ENCODE peak calls at places on chromosomes 6 and 20, in seven cellular contexts. F, H, S, B, L, P and N are unnamed samples.

GRCh38 chr6:138517635-138518034 is 18.3 kb upstream of the NHSL1 start:
- DNase-seq in F (no peak), H (peak), S (no peak), B (peak), L (peak), P (peak), N (peak)

GRCh38 chr6:154232013-154232920 is 124.3 kb downstream of the IPCEF1 start:
- DNase-seq in F (no peak), H (no peak), S (no peak), B (no peak), L (no peak), P (no peak), N (no peak)

GRCh38 chr6:44917430-44917829 is 410.7 kb upstream of the RUNX2 start:
- DNase-seq in F (no peak), H (no peak), S (no peak), B (no peak), L (no peak), P (no peak), N (no peak)

GRCh38 chr6:17120019-17120418 is 18.2 kb downstream of the STMND1 start:
- DNase-seq in F (no peak), H (no peak), S (no peak), B (no peak), L (no peak), P (no peak), N (no peak)

GRCh38 chr6:85451586-85452306 is 1.9 kb downstream of the NT5E start:
- DNase-seq in F (no peak), H (peak), S (no peak), B (no peak), L (no peak), P (no peak), N (no peak)

GRCh38 chr20:49272654-49273053 is 5.2 kb downstream of the ZNFX1 start:
- DNase-seq in F (no peak), H (no peak), S (no peak), B (no peak), L (no peak), P (no peak), N (no peak)

GRCh38 chr6:125904871-125905270 is 51.7 kb upstream of the HINT3 start:
- DNase-seq in F (no peak), H (no peak), S (no peak), B (no peak), L (no peak), P (no peak), N (no peak)

GRCh38 chr20:35838213-35838612 is 66.4 kb downstream of the PHF20 start:
- DNase-seq in F (no peak), H (no peak), S (no peak), B (no peak), L (no peak), P (no peak), N (no peak)

GRCh38 chr6:89264296-89264695 is 47.1 kb upstream of the GABRR1 start:
- DNase-seq in F (no peak), H (no peak), S (no peak), B (no peak), L (no peak), P (no peak), N (no peak)

GRCh38 chr6:151451950-151452749 is at the start of gene RMND1:
- DNase-seq in F (peak), H (peak), S (peak), B (peak), L (peak), P (peak), N (peak)

GRCh38 chr6:89768324-89768723 is 51.3 kb downstream of the MDN1 start:
- DNase-seq in F (no peak), H (no peak), S (no peak), B (no peak), L (no peak), P (no peak), N (no peak)

GRCh38 chr6:52749546-52750152 is 13.6 kb downstream of the GSTA2 start:
- DNase-seq in F (no peak), H (no peak), S (no peak), B (no peak), L (no peak), P (no peak), N (no peak)

GRCh38 chr20:25081730-25082497 is at the start of gene VSX1:
- DNase-seq in F (no peak), H (no peak), S (peak), B (no peak), L (no peak), P (no peak), N (no peak)

GRCh38 chr6:73079978-73080377 is 145.3 kb downstream of the KHDC1L start:
- DNase-seq in F (no peak), H (no peak), S (no peak), B (no peak), L (no peak), P (no peak), N (no peak)

GRCh38 chr6:111061493-111061892 is 25.8 kb upstream of the SLC16A10 start:
- DNase-seq in F (no peak), H (no peak), S (no peak), B (no peak), L (no peak), P (no peak), N (no peak)

GRCh38 chr6:14177413-14178082 is 60.0 kb downstream of the CD83 start:
- DNase-seq in F (no peak), H (no peak), S (no peak), B (no peak), L (no peak), P (no peak), N (no peak)

GRCh38 chr6:105036371-105036770 is 79.5 kb downstream of the LIN28B start:
- DNase-seq in F (no peak), H (no peak), S (no peak), B (no peak), L (no peak), P (no peak), N (peak)

GRCh38 chr6:105560611-105561066 is 157.8 kb upstream of the PREP start:
- DNase-seq in F (no peak), H (no peak), S (no peak), B (no peak), L (no peak), P (no peak), N (no peak)

GRCh38 chr6:142848969-142849368 is 96.0 kb downstream of the HIVEP2 start:
- DNase-seq in F (no peak), H (no peak), S (no peak), B (no peak), L (no peak), P (no peak), N (no peak)

GRCh38 chr6:7050911-7051779 is 56.6 kb upstream of the RREB1 start:
- DNase-seq in F (no peak), H (no peak), S (no peak), B (peak), L (peak), P (peak), N (peak)
- TF ChIP-seq POLR2A in F (no peak), H (no peak), S (no peak), B (no peak), L (peak), P (no peak), N (no peak)

DNA sequence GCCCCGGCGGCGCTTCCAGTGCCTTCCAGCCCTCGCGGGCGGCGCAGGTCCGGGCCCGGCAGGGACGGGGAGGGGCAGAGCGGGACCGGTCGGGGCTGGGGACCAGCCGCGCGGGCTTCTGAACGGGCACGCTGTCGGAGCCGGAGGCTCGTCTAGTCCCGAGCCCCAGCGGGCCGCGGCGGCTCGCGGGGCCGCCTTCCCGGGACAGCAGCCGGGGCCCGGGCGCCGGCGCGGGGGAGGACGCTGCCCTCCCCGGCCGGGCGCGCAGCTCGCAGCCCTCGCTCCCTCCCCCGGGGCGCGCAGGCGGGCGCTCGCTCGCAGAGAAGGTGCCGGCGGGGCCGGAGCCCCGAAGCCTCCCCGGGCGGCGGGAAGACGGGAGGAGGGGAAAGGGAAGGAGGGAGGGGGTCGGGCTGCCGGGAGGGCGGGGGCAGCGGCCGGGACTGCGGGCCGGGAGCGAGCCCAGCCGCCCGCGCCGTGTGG is 696 bp upstream of the SIRPA start:
- DNase-seq in F (no peak), H (no peak), S (peak), B (peak), L (peak), P (peak), N (peak)
- TF ChIP-seq POLR2A in F (no peak), H (no peak), S (no peak), B (peak), L (peak), P (no peak), N (no peak)

GRCh38 chr20:38926142-38926933 is at the start of gene FAM83D:
- DNase-seq in F (peak), H (peak), S (peak), B (peak), L (peak), P (peak), N (peak)
- TF ChIP-seq POLR2A in F (peak), H (peak), S (no peak), B (peak), L (peak), P (peak), N (peak)

GRCh38 chr6:36120979-36121706 is 9.2 kb upstream of the MAPK13 start:
- DNase-seq in F (peak), H (no peak), S (peak), B (peak), L (peak), P (peak), N (peak)
- TF ChIP-seq POLR2A in F (no peak), H (no peak), S (no peak), B (no peak), L (no peak), P (no peak), N (peak)